ENCODE peak calls at places on chromosomes 13 and 19, in ten cellular contexts. J is tibial nerve, K is transverse colon, X is ovary, F is IMR-90, V is HCT116, O is uterus, W is breast epithelium, B is stomach, S is adrenal gland. Z is an unnamed sample.
A peak's percentile ranks its signal among the peaks of the same experiment; 100 is the strongest.

GRCh38 chr13:99916366-99917103 is 55.0 kb downstream of the ZIC5 start:
- DNase-seq in J (peak; percentile 32), K (no peak), X (no peak), F (peak; percentile 71), V (peak; percentile 73), O (no peak), W (no peak), B (no peak), S (no peak), Z (no peak)

GRCh38 chr13:107376393-107377085 is 808.6 kb upstream of the ARGLU1 start:
- DNase-seq in J (no peak), K (no peak), X (no peak), F (peak; percentile 18), V (no peak), O (no peak), W (no peak), B (no peak), S (no peak), Z (no peak)

GRCh38 chr19:29966594-29967249 is 24.7 kb downstream of the URI1 start:
- DNase-seq in J (no peak), K (no peak), X (no peak), F (peak; percentile 34), V (no peak), O (no peak), W (no peak), B (no peak), S (no peak), Z (no peak)

GRCh38 chr13:52738719-52739467 is 727 bp downstream of the CNMD start:
- DNase-seq in J (no peak), K (no peak), X (no peak), F (no peak), V (no peak), O (no peak), W (no peak), B (no peak), S (no peak), Z (peak; percentile 86)

GRCh38 chr19:43506629-43507028 is 2.1 kb upstream of the PHLDB3 start:
- DNase-seq in J (no peak), K (no peak), X (no peak), F (no peak), V (no peak), O (no peak), W (no peak), B (no peak), S (no peak), Z (no peak)

GRCh38 chr13:27667946-27668345 is 46.3 kb downstream of the POLR1D start:
- DNase-seq in J (no peak), K (no peak), X (no peak), F (no peak), V (no peak), O (no peak), W (no peak), B (no peak), S (no peak), Z (no peak)

GRCh38 chr13:94480672-94481145 is 1.2 kb upstream of the DCT start:
- DNase-seq in J (peak; percentile 12), K (no peak), X (no peak), F (peak; percentile 20), V (no peak), O (no peak), W (no peak), B (no peak), S (no peak), Z (no peak)

GRCh38 chr13:65917731-65918130 is 1312.4 kb downstream of the PCDH9 start:
- DNase-seq in J (no peak), K (no peak), X (no peak), F (no peak), V (no peak), O (no peak), W (no peak), B (no peak), S (no peak), Z (no peak)

GRCh38 chr13:48731957-48732569 is 78.3 kb downstream of the CYSLTR2 start:
- DNase-seq in J (peak; percentile 29), K (peak; percentile 57), X (peak; percentile 51), F (no peak), V (peak; percentile 28), O (no peak), W (no peak), B (peak; percentile 50), S (peak; percentile 54), Z (peak; percentile 43)

GRCh38 chr19:42074513-42075363 is 1.2 kb upstream of the ZNF574 start:
- DNase-seq in J (peak; percentile 17), K (peak; percentile 43), X (peak; percentile 56), F (no peak), V (no peak), O (no peak), W (peak; percentile 45), B (no peak), S (no peak), Z (no peak)
- H3K4me1 ChIP-seq in J (no peaks in the 10 kb centered on the region), K (peaks cover 25% of the 10 kb centered on the region), X (peaks cover 5% of the 10 kb centered on the region), F (peaks cover 9% of the 10 kb centered on the region), V (peaks cover 36% of the 10 kb centered on the region), O (no peaks in the 10 kb centered on the region), W (peaks cover 6% of the 10 kb centered on the region), B (peaks cover 40% of the 10 kb centered on the region), S (peaks cover 14% of the 10 kb centered on the region), Z (peaks cover 23% of the 10 kb centered on the region)

DNA sequence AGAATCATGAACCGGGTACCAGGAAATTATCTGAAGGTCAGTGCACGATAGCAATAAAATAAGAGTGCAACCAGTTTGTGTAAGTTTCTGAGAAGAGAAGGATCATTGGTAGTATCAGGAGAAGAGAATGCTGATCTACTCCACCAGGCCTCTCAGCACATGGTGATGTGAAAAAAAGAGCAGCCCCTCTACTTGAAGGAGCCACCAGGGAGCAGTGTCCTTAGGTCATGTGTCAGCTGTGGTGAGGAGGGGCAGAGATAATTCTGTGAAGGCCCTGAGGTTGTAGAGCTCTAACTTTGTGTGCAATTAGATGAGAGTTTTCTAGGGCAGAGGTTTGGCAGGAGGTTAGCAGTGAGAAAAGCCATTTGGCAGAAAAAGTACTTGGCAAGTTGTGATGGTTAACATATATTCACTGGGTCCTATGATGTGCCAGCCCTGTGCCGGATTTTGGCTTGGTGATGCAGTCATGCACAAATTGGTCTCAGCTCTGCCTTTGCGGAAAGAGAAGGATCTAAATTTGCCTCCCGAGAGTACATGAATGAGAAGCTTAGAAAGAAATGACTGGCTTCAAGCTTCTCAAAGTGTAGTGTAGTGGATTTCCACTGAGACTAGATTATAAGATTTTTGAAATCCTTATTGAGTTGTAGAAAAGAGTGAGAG is 19.2 kb upstream of the ZC3H13 start:
- DNase-seq in J (no peak), K (no peak), X (no peak), F (no peak), V (no peak), O (no peak), W (no peak), B (no peak), S (no peak), Z (no peak)
- TF ChIP-seq POLR2A in J (no peak), K (no peak), X (no peak), F (no peak), V (no peak), O (no peak), W (no peak), B (no peak), S (no peak), Z (no peak)

GRCh38 chr19:658916-659839 is 3.8 kb downstream of the RNF126 start:
- DNase-seq in J (no peak), K (peak; percentile 54), X (no peak), F (no peak), V (no peak), O (no peak), W (peak; percentile 76), B (peak; percentile 39), S (no peak), Z (no peak)
- H3K4me1 ChIP-seq in J (peaks cover 3% of the 10 kb centered on the region), K (peaks cover 50% of the 10 kb centered on the region), X (peaks cover 31% of the 10 kb centered on the region), F (peaks cover 14% of the 10 kb centered on the region), V (peaks cover 23% of the 10 kb centered on the region), O (no peaks in the 10 kb centered on the region), W (peaks cover 18% of the 10 kb centered on the region), B (peaks cover 82% of the 10 kb centered on the region), S (peaks cover 24% of the 10 kb centered on the region), Z (peaks cover 79% of the 10 kb centered on the region)

GRCh38 chr13:58191754-58192153 is 560.2 kb downstream of the PCDH17 start:
- DNase-seq in J (no peak), K (no peak), X (no peak), F (no peak), V (no peak), O (no peak), W (no peak), B (no peak), S (no peak), Z (no peak)
- TF ChIP-seq POLR2A in J (no peak), K (no peak), X (no peak), F (no peak), V (no peak), O (no peak), W (no peak), B (no peak), S (no peak), Z (no peak)

DNA sequence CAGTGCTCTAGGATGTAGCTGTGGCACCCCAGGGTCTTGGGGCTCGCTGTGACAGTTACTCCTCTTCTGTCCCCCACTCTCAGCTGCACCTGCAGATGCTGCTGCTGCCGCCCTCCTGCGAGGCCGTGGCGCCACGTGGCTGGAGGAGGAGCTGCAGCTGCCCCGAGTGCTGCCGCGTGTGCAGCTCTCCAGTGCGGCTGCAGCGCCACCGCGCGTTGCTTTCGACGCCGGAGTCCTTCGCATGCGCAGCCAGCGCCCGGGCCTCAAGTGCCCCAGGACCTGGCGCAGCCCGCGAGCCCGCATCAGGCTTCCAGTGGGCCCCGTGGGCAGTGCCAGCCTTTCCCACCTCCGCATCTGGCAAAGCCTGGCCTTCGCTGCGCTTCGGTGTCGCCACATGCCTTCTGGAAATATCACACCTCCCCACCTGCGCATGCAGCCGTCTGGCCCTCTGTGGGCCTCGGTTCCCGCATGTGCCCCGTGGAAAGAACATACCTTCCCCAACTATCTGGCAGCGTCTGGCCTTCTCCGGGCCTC is 692 bp upstream of the ZNF580 start:
- DNase-seq in J (peak; percentile 35), K (peak; percentile 73), X (peak; percentile 87), F (peak; percentile 68), V (no peak), O (peak; percentile 71), W (no peak), B (peak; percentile 71), S (peak; percentile 70), Z (peak; percentile 95)
- H3K4me1 ChIP-seq in J (no peaks in the 10 kb centered on the region), K (peaks cover 49% of the 10 kb centered on the region), X (peaks cover 21% of the 10 kb centered on the region), F (peaks cover 21% of the 10 kb centered on the region), V (peaks cover 64% of the 10 kb centered on the region), O (no peaks in the 10 kb centered on the region), W (peaks cover 11% of the 10 kb centered on the region), B (peaks cover 89% of the 10 kb centered on the region), S (peaks cover 39% of the 10 kb centered on the region), Z (peaks cover 72% of the 10 kb centered on the region)

GRCh38 chr13:114314074-114314912 is at the start of gene CHAMP1:
- DNase-seq in J (peak; percentile 90), K (peak; percentile 97), X (peak; percentile 99), F (peak; percentile 96), V (peak; percentile 92), O (peak; percentile 98), W (peak; percentile 91), B (peak; percentile 98), S (peak; percentile 97), Z (peak; percentile 100)
- TF ChIP-seq POLR2A in J (peak; percentile 85), K (peak; percentile 60), X (peak; percentile 84), F (peak; percentile 96), V (peak; percentile 91), O (peak; percentile 83), W (no peak), B (no peak), S (peak; percentile 90), Z (peak; percentile 88)

GRCh38 chr19:57403737-57404537 is 7.0 kb upstream of the ZNF17 start:
- DNase-seq in J (no peak), K (no peak), X (no peak), F (no peak), V (no peak), O (no peak), W (no peak), B (no peak), S (no peak), Z (peak; percentile 38)

GRCh38 chr19:57395710-57396109 is 6.1 kb downstream of the ZNF548 start:
- DNase-seq in J (no peak), K (no peak), X (no peak), F (no peak), V (no peak), O (no peak), W (no peak), B (no peak), S (no peak), Z (no peak)

GRCh38 chr19:57398868-57399267 is 9.2 kb downstream of the ZNF548 start:
- DNase-seq in J (no peak), K (no peak), X (no peak), F (no peak), V (no peak), O (no peak), W (no peak), B (no peak), S (no peak), Z (no peak)
- H3K4me1 ChIP-seq in J (no peaks in the 10 kb centered on the region), K (no peaks in the 10 kb centered on the region), X (no peaks in the 10 kb centered on the region), F (no peaks in the 10 kb centered on the region), V (no peaks in the 10 kb centered on the region), O (no peaks in the 10 kb centered on the region), W (no peaks in the 10 kb centered on the region), B (no peaks in the 10 kb centered on the region), S (no peaks in the 10 kb centered on the region), Z (no peaks in the 10 kb centered on the region)

Z was measured in upper lobe of left lung.